ENCODE peak calls at places on chromosomes 5 and 9, in nine cellular contexts. One of them, this sample, is unnamed. For H3K4me1, the result is how much of the 10 kb centered on the place peaks cover.

GRCh38 chr5:149271717-149272558 is at the start of gene AFAP1L1:
- DNase-seq in uterus: peak
- DNase-seq in stomach: peak
- DNase-seq in PC-3: peak
- DNase-seq in heart right ventricle: peak
- DNase-seq in IMR-90: peak
- DNase-seq in trophoblast cell: peak
- DNase-seq in right atrium auricular region: peak
- DNase-seq in CD8-positive, alpha-beta T cell: no peak
- DNase-seq in this sample: peak

GRCh38 chr5:153539983-153540382 is 49.5 kb downstream of the GRIA1 start:
- DNase-seq in uterus: no peak
- DNase-seq in stomach: no peak
- DNase-seq in PC-3: no peak
- DNase-seq in heart right ventricle: no peak
- DNase-seq in IMR-90: no peak
- DNase-seq in trophoblast cell: no peak
- DNase-seq in right atrium auricular region: no peak
- DNase-seq in CD8-positive, alpha-beta T cell: no peak
- DNase-seq in this sample: no peak

GRCh38 chr5:135487839-135488514 is 35.8 kb upstream of the TIFAB start:
- DNase-seq in uterus: no peak
- DNase-seq in stomach: no peak
- DNase-seq in PC-3: no peak
- DNase-seq in heart right ventricle: no peak
- DNase-seq in IMR-90: no peak
- DNase-seq in trophoblast cell: no peak
- DNase-seq in right atrium auricular region: no peak
- DNase-seq in CD8-positive, alpha-beta T cell: no peak
- DNase-seq in this sample: no peak

GRCh38 chr5:96331681-96332361 is 101.2 kb downstream of the PCSK1 start:
- DNase-seq in uterus: no peak
- DNase-seq in stomach: no peak
- DNase-seq in PC-3: no peak
- DNase-seq in heart right ventricle: no peak
- DNase-seq in IMR-90: no peak
- DNase-seq in trophoblast cell: no peak
- DNase-seq in right atrium auricular region: no peak
- DNase-seq in CD8-positive, alpha-beta T cell: no peak
- DNase-seq in this sample: no peak

GRCh38 chr5:139386039-139386438 is 2.9 kb upstream of the SLC23A1 start:
- DNase-seq in uterus: no peak
- DNase-seq in stomach: no peak
- DNase-seq in PC-3: no peak
- DNase-seq in heart right ventricle: no peak
- DNase-seq in IMR-90: no peak
- DNase-seq in trophoblast cell: no peak
- DNase-seq in right atrium auricular region: no peak
- DNase-seq in CD8-positive, alpha-beta T cell: no peak
- DNase-seq in this sample: no peak

GRCh38 chr9:23665635-23666034 is 160.4 kb downstream of the ELAVL2 start:
- DNase-seq in uterus: no peak
- DNase-seq in stomach: no peak
- DNase-seq in PC-3: no peak
- DNase-seq in heart right ventricle: no peak
- DNase-seq in IMR-90: no peak
- DNase-seq in trophoblast cell: no peak
- DNase-seq in right atrium auricular region: no peak
- DNase-seq in CD8-positive, alpha-beta T cell: no peak
- DNase-seq in this sample: no peak

GRCh38 chr5:52924458-52924857 is 64.7 kb upstream of the ITGA2 start:
- DNase-seq in uterus: no peak
- DNase-seq in stomach: no peak
- DNase-seq in PC-3: no peak
- DNase-seq in heart right ventricle: no peak
- DNase-seq in IMR-90: no peak
- DNase-seq in trophoblast cell: no peak
- DNase-seq in right atrium auricular region: no peak
- DNase-seq in CD8-positive, alpha-beta T cell: no peak
- DNase-seq in this sample: no peak

GRCh38 chr5:160339406-160340140 is 27.2 kb upstream of the CCNJL start:
- DNase-seq in uterus: no peak
- DNase-seq in stomach: no peak
- DNase-seq in PC-3: no peak
- DNase-seq in heart right ventricle: no peak
- DNase-seq in IMR-90: no peak
- DNase-seq in trophoblast cell: no peak
- DNase-seq in right atrium auricular region: no peak
- DNase-seq in CD8-positive, alpha-beta T cell: no peak
- DNase-seq in this sample: no peak

GRCh38 chr5:80033513-80033912 is 1.6 kb upstream of the THBS4 start:
- DNase-seq in uterus: no peak
- DNase-seq in stomach: no peak
- DNase-seq in PC-3: no peak
- DNase-seq in heart right ventricle: no peak
- DNase-seq in IMR-90: no peak
- DNase-seq in trophoblast cell: no peak
- DNase-seq in right atrium auricular region: no peak
- DNase-seq in CD8-positive, alpha-beta T cell: no peak
- DNase-seq in this sample: no peak

GRCh38 chr9:96256800-96257199 is 45.2 kb downstream of the HSD17B3 start:
- DNase-seq in uterus: no peak
- DNase-seq in stomach: no peak
- DNase-seq in PC-3: peak
- DNase-seq in heart right ventricle: no peak
- DNase-seq in IMR-90: peak
- DNase-seq in trophoblast cell: no peak
- DNase-seq in right atrium auricular region: no peak
- DNase-seq in CD8-positive, alpha-beta T cell: no peak
- DNase-seq in this sample: no peak

GRCh38 chr9:87850405-87850804 is 32.3 kb upstream of the SPATA31E1 start:
- DNase-seq in uterus: no peak
- DNase-seq in stomach: no peak
- DNase-seq in PC-3: peak
- DNase-seq in heart right ventricle: no peak
- DNase-seq in IMR-90: peak
- DNase-seq in trophoblast cell: no peak
- DNase-seq in right atrium auricular region: no peak
- DNase-seq in CD8-positive, alpha-beta T cell: no peak
- DNase-seq in this sample: peak

GRCh38 chr9:94623253-94623652 is 16.1 kb downstream of the FBP1 start:
- DNase-seq in uterus: no peak
- DNase-seq in stomach: peak
- DNase-seq in PC-3: no peak
- DNase-seq in heart right ventricle: no peak
- DNase-seq in IMR-90: no peak
- DNase-seq in trophoblast cell: peak
- DNase-seq in right atrium auricular region: no peak
- DNase-seq in CD8-positive, alpha-beta T cell: no peak
- DNase-seq in this sample: peak

GRCh38 chr9:38309324-38310195 is 82.9 kb upstream of the ALDH1B1 start:
- DNase-seq in uterus: no peak
- DNase-seq in stomach: no peak
- DNase-seq in PC-3: no peak
- DNase-seq in heart right ventricle: no peak
- DNase-seq in IMR-90: peak
- DNase-seq in trophoblast cell: no peak
- DNase-seq in right atrium auricular region: no peak
- DNase-seq in CD8-positive, alpha-beta T cell: no peak
- DNase-seq in this sample: peak

GRCh38 chr5:96023518-96023917 is 61.9 kb upstream of the ELL2 start:
- DNase-seq in uterus: no peak
- DNase-seq in stomach: no peak
- DNase-seq in PC-3: peak
- DNase-seq in heart right ventricle: no peak
- DNase-seq in IMR-90: peak
- DNase-seq in trophoblast cell: no peak
- DNase-seq in right atrium auricular region: no peak
- DNase-seq in CD8-positive, alpha-beta T cell: no peak
- DNase-seq in this sample: peak

GRCh38 chr5:135033026-135033861 is 784 bp downstream of the PITX1 start:
- DNase-seq in uterus: no peak
- DNase-seq in stomach: peak
- DNase-seq in PC-3: peak
- DNase-seq in heart right ventricle: no peak
- DNase-seq in IMR-90: peak
- DNase-seq in trophoblast cell: no peak
- DNase-seq in right atrium auricular region: no peak
- DNase-seq in CD8-positive, alpha-beta T cell: no peak
- DNase-seq in this sample: peak

GRCh38 chr5:107519900-107520354 is 150.8 kb downstream of the EFNA5 start:
- DNase-seq in uterus: no peak
- DNase-seq in stomach: no peak
- DNase-seq in PC-3: peak
- DNase-seq in heart right ventricle: no peak
- DNase-seq in IMR-90: peak
- DNase-seq in trophoblast cell: no peak
- DNase-seq in right atrium auricular region: no peak
- DNase-seq in CD8-positive, alpha-beta T cell: no peak
- DNase-seq in this sample: no peak

GRCh38 chr5:77316871-77317661 is 106.6 kb downstream of the PDE8B start:
- DNase-seq in uterus: no peak
- DNase-seq in stomach: no peak
- DNase-seq in PC-3: peak
- DNase-seq in heart right ventricle: no peak
- DNase-seq in IMR-90: peak
- DNase-seq in trophoblast cell: no peak
- DNase-seq in right atrium auricular region: no peak
- DNase-seq in CD8-positive, alpha-beta T cell: no peak
- DNase-seq in this sample: peak

GRCh38 chr9:127905788-127906191 is 6.4 kb upstream of the ST6GALNAC6 start:
- DNase-seq in uterus: no peak
- DNase-seq in stomach: no peak
- DNase-seq in PC-3: no peak
- DNase-seq in heart right ventricle: no peak
- DNase-seq in IMR-90: no peak
- DNase-seq in trophoblast cell: no peak
- DNase-seq in right atrium auricular region: no peak
- DNase-seq in CD8-positive, alpha-beta T cell: peak
- DNase-seq in this sample: no peak
- H3K4me3 ChIP-seq in uterus: no peak
- H3K4me3 ChIP-seq in stomach: no peak
- H3K4me3 ChIP-seq in PC-3: no peak
- H3K4me3 ChIP-seq in heart right ventricle: no peak
- H3K4me3 ChIP-seq in IMR-90: no peak
- H3K4me3 ChIP-seq in trophoblast cell: no peak
- H3K4me3 ChIP-seq in right atrium auricular region: no peak
- H3K4me3 ChIP-seq in CD8-positive, alpha-beta T cell: peak
- H3K4me3 ChIP-seq in this sample: no peak

DNA sequence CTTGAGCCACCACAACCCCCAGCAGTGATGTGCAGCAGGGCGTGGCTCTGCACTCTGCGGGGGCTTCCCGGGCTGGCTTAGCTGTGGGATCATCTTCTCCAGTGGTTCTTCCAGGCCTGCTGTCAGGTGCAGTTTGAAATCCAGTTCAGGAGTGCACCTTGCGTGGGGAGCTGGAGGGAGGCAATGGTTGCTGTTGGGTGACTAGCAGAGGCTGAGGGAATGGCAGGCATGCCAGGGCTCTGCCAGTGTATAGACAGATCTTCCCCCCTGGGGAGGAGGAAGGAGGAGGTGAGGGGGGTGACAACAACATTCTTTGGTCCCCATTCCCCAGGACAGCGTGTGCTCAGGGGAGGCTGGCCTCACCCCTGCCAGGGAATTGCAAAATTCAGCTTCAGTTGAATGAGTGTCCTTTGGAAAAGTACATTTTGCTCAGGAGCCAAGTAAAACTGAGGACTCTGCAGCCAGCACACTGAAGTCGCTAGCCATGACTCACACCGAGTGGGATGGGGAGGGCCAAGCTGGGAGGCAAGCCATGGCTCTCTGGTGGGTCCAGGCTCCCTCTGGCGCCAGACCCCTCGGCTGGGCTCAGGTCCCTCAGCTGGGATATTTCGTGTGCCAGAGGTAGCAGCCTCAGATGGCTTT is 35.0 kb downstream of the ERGIC1 start:
- DNase-seq in uterus: peak
- DNase-seq in stomach: peak
- DNase-seq in PC-3: peak
- DNase-seq in heart right ventricle: peak
- DNase-seq in IMR-90: peak
- DNase-seq in trophoblast cell: peak
- DNase-seq in right atrium auricular region: peak
- DNase-seq in CD8-positive, alpha-beta T cell: no peak
- DNase-seq in this sample: peak
- H3K4me1 ChIP-seq in uterus: half or more
- H3K4me1 ChIP-seq in stomach: half or more
- H3K4me1 ChIP-seq in PC-3: under half
- H3K4me1 ChIP-seq in heart right ventricle: half or more
- H3K4me1 ChIP-seq in IMR-90: half or more
- H3K4me1 ChIP-seq in trophoblast cell: under half
- H3K4me1 ChIP-seq in right atrium auricular region: under half
- H3K4me1 ChIP-seq in CD8-positive, alpha-beta T cell: under half
- H3K4me1 ChIP-seq in this sample: half or more

DNA sequence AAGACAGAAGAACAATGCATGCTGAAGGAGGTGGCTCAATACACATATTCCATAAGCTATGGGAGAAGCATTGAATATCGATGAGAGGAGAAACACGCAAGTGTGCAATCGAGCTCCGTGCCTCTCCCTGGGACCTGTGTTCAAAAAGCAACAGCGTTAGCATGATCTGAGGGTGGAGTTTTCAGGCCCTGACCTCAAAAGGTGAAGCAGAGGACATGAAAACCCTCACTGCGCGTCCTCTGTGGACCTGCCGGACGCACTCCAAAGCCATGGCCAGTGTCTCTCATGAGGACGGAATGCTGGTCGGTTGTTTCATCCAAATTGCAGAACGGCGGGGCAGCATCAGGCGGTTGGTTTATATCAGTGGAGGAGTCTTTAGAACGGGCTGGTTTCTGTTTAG is 67.7 kb downstream of the ANKRD33B start:
- DNase-seq in uterus: no peak
- DNase-seq in stomach: no peak
- DNase-seq in PC-3: no peak
- DNase-seq in heart right ventricle: no peak
- DNase-seq in IMR-90: no peak
- DNase-seq in trophoblast cell: no peak
- DNase-seq in right atrium auricular region: no peak
- DNase-seq in CD8-positive, alpha-beta T cell: no peak
- DNase-seq in this sample: no peak
- H3K4me3 ChIP-seq in uterus: no peak
- H3K4me3 ChIP-seq in stomach: no peak
- H3K4me3 ChIP-seq in PC-3: no peak
- H3K4me3 ChIP-seq in heart right ventricle: no peak
- H3K4me3 ChIP-seq in IMR-90: no peak
- H3K4me3 ChIP-seq in trophoblast cell: no peak
- H3K4me3 ChIP-seq in right atrium auricular region: no peak
- H3K4me3 ChIP-seq in CD8-positive, alpha-beta T cell: no peak
- H3K4me3 ChIP-seq in this sample: no peak

DNA sequence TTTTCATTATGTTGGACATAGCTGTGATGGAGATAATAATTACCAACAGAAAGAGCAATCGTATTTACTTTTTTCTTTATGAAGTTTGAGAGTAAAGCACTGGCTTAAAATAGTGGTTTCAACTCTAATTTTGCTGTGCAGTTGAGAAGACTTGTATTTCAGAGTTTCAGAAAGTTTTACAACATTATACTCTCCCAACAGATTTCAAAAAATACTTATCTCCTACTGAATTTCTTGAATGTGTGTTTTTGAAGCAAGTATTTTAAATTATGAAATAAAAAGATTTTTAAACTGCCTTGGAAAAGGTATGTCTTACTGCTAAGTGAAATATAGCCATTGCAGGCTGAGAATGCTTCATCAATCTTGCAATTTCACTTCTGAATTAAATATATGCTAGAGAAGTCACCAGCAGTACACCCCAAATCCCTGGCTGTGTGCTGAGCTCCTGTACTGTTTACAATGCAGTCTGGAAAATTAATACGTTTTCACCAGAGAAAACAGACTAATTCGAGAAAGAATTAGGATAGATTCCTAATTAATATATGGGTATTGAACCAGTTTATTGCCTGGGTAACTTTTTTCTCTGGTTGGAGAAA is 3.0 kb downstream of the PRDM6 start:
- DNase-seq in uterus: no peak
- DNase-seq in stomach: no peak
- DNase-seq in PC-3: peak
- DNase-seq in heart right ventricle: no peak
- DNase-seq in IMR-90: peak
- DNase-seq in trophoblast cell: no peak
- DNase-seq in right atrium auricular region: no peak
- DNase-seq in CD8-positive, alpha-beta T cell: no peak
- DNase-seq in this sample: no peak
- H3K4me1 ChIP-seq in uterus: under half
- H3K4me1 ChIP-seq in stomach: under half
- H3K4me1 ChIP-seq in PC-3: under half
- H3K4me1 ChIP-seq in heart right ventricle: under half
- H3K4me1 ChIP-seq in IMR-90: under half
- H3K4me1 ChIP-seq in trophoblast cell: under half
- H3K4me1 ChIP-seq in right atrium auricular region: under half
- H3K4me1 ChIP-seq in CD8-positive, alpha-beta T cell: under half
- H3K4me1 ChIP-seq in this sample: under half